ENCODE peak calls at places on chromosomes 5 and 9, in five cellular contexts. N is stimulated activated CD8-positive, alpha-beta memory T cell treated with anti-CD3 and anti-CD28 coated beads, Interleukin-4, amount 100 ng/mL, for 4 hours; X is activated T-helper 1 cell treated with anti-CD3 and anti-CD28 coated beads, Interleukin-2, amount 50 U/mL, for 16 hours; H is activated T-cell treated with anti-CD3 and anti-CD28 coated beads, Interleukin-2, amount 50 U/mL, for 4 hours; U is MM.1S. S is an unnamed sample.

GRCh38 chr9:126482361-126483044 is 131.2 kb upstream of the LMX1B start:
- DNase-seq in N (no peak), X (no peak), H (no peak), U (no peak), S (no peak)

GRCh38 chr5:77628840-77629552 is 9.5 kb downstream of the OTP start:
- DNase-seq in N (no peak), X (no peak), H (no peak), U (no peak), S (no peak)

GRCh38 chr9:79577969-79578723 is 6.4 kb downstream of the TLE4 start:
- DNase-seq in N (no peak), X (no peak), H (no peak), U (no peak), S (no peak)

GRCh38 chr5:107389130-107389553 is 281.6 kb downstream of the EFNA5 start:
- DNase-seq in N (no peak), X (no peak), H (no peak), U (peak), S (no peak)

GRCh38 chr5:157115012-157115411 is 6.2 kb upstream of the HAVCR2 start:
- DNase-seq in N (no peak), X (no peak), H (no peak), U (no peak), S (no peak)

GRCh38 chr5:1314564-1314982 is 19.7 kb upstream of the TERT start:
- DNase-seq in N (no peak), X (no peak), H (no peak), U (peak), S (no peak)

GRCh38 chr9:92035687-92036410 is 79.4 kb downstream of the SPTLC1 start:
- DNase-seq in N (no peak), X (no peak), H (no peak), U (no peak), S (no peak)

GRCh38 chr9:79858509-79858908 is 286.7 kb downstream of the TLE4 start:
- DNase-seq in N (no peak), X (no peak), H (no peak), U (peak), S (no peak)

GRCh38 chr9:133290751-133291302 is 15.8 kb upstream of the ABO start:
- DNase-seq in N (no peak), X (no peak), H (no peak), U (no peak), S (no peak)

S was measured in thoracic aorta.